ENCODE peak calls at places on chromosome 16, in ten cellular contexts. One of them, this sample, is unnamed.

GRCh38 chr16:68370921-68371651 is 60.3 kb downstream of the PRMT7 start:
- DNase-seq in psoas muscle: no peak
- DNase-seq in PC-3: no peak
- DNase-seq in right cardiac atrium: peak
- DNase-seq in HTR-8/SVneo: no peak
- DNase-seq in NCI-H226: no peak
- DNase-seq in activated naive CD4-positive, alpha-beta T cell: peak
- DNase-seq in spleen: peak
- DNase-seq in NCI-H510A treated with DMSO at 0.1 percent for 48 hours: peak
- DNase-seq in stimulated activated CD4-positive, alpha-beta T cell treated with anti-CD3 and anti-CD28 coated beads, TNF-alpha, amount 100 ng/mL, for 1 hour: no peak
- DNase-seq in this sample: no peak

GRCh38 chr16:14088155-14088753 is 17.1 kb downstream of the MRTFB start:
- DNase-seq in psoas muscle: no peak
- DNase-seq in PC-3: no peak
- DNase-seq in right cardiac atrium: peak
- DNase-seq in HTR-8/SVneo: no peak
- DNase-seq in NCI-H226: no peak
- DNase-seq in activated naive CD4-positive, alpha-beta T cell: no peak
- DNase-seq in spleen: no peak
- DNase-seq in NCI-H510A treated with DMSO at 0.1 percent for 48 hours: no peak
- DNase-seq in stimulated activated CD4-positive, alpha-beta T cell treated with anti-CD3 and anti-CD28 coated beads, TNF-alpha, amount 100 ng/mL, for 1 hour: no peak
- DNase-seq in this sample: no peak

GRCh38 chr16:8921626-8921984 is 39.5 kb downstream of the LITAFD start:
- DNase-seq in psoas muscle: no peak
- DNase-seq in PC-3: no peak
- DNase-seq in right cardiac atrium: no peak
- DNase-seq in HTR-8/SVneo: no peak
- DNase-seq in NCI-H226: no peak
- DNase-seq in activated naive CD4-positive, alpha-beta T cell: no peak
- DNase-seq in spleen: no peak
- DNase-seq in NCI-H510A treated with DMSO at 0.1 percent for 48 hours: no peak
- DNase-seq in stimulated activated CD4-positive, alpha-beta T cell treated with anti-CD3 and anti-CD28 coated beads, TNF-alpha, amount 100 ng/mL, for 1 hour: no peak
- DNase-seq in this sample: no peak

GRCh38 chr16:80317132-80318098 is 223.4 kb upstream of the DYNLRB2 start:
- DNase-seq in psoas muscle: no peak
- DNase-seq in PC-3: peak
- DNase-seq in right cardiac atrium: no peak
- DNase-seq in HTR-8/SVneo: no peak
- DNase-seq in NCI-H226: no peak
- DNase-seq in activated naive CD4-positive, alpha-beta T cell: no peak
- DNase-seq in spleen: no peak
- DNase-seq in NCI-H510A treated with DMSO at 0.1 percent for 48 hours: no peak
- DNase-seq in stimulated activated CD4-positive, alpha-beta T cell treated with anti-CD3 and anti-CD28 coated beads, TNF-alpha, amount 100 ng/mL, for 1 hour: no peak
- DNase-seq in this sample: peak

GRCh38 chr16:16908058-16908457 is 529.1 kb downstream of the NPIPA7 start:
- DNase-seq in psoas muscle: no peak
- DNase-seq in PC-3: no peak
- DNase-seq in right cardiac atrium: no peak
- DNase-seq in HTR-8/SVneo: no peak
- DNase-seq in NCI-H226: no peak
- DNase-seq in activated naive CD4-positive, alpha-beta T cell: no peak
- DNase-seq in spleen: no peak
- DNase-seq in NCI-H510A treated with DMSO at 0.1 percent for 48 hours: no peak
- DNase-seq in stimulated activated CD4-positive, alpha-beta T cell treated with anti-CD3 and anti-CD28 coated beads, TNF-alpha, amount 100 ng/mL, for 1 hour: no peak
- DNase-seq in this sample: no peak

GRCh38 chr16:27398894-27399853 is 2.8 kb upstream of the IL21R start:
- DNase-seq in psoas muscle: no peak
- DNase-seq in PC-3: no peak
- DNase-seq in right cardiac atrium: peak
- DNase-seq in HTR-8/SVneo: no peak
- DNase-seq in NCI-H226: no peak
- DNase-seq in activated naive CD4-positive, alpha-beta T cell: no peak
- DNase-seq in spleen: peak
- DNase-seq in NCI-H510A treated with DMSO at 0.1 percent for 48 hours: no peak
- DNase-seq in stimulated activated CD4-positive, alpha-beta T cell treated with anti-CD3 and anti-CD28 coated beads, TNF-alpha, amount 100 ng/mL, for 1 hour: no peak
- DNase-seq in this sample: no peak

GRCh38 chr16:28157768-28158535 is 53.8 kb downstream of the XPO6 start:
- DNase-seq in psoas muscle: no peak
- DNase-seq in PC-3: no peak
- DNase-seq in right cardiac atrium: no peak
- DNase-seq in HTR-8/SVneo: no peak
- DNase-seq in NCI-H226: no peak
- DNase-seq in activated naive CD4-positive, alpha-beta T cell: no peak
- DNase-seq in spleen: no peak
- DNase-seq in NCI-H510A treated with DMSO at 0.1 percent for 48 hours: no peak
- DNase-seq in stimulated activated CD4-positive, alpha-beta T cell treated with anti-CD3 and anti-CD28 coated beads, TNF-alpha, amount 100 ng/mL, for 1 hour: no peak
- DNase-seq in this sample: no peak

GRCh38 chr16:8675183-8676159 is 1.1 kb downstream of the ABAT start:
- DNase-seq in psoas muscle: no peak
- DNase-seq in PC-3: no peak
- DNase-seq in right cardiac atrium: no peak
- DNase-seq in HTR-8/SVneo: no peak
- DNase-seq in NCI-H226: peak
- DNase-seq in activated naive CD4-positive, alpha-beta T cell: no peak
- DNase-seq in spleen: peak
- DNase-seq in NCI-H510A treated with DMSO at 0.1 percent for 48 hours: no peak
- DNase-seq in stimulated activated CD4-positive, alpha-beta T cell treated with anti-CD3 and anti-CD28 coated beads, TNF-alpha, amount 100 ng/mL, for 1 hour: peak
- DNase-seq in this sample: no peak

GRCh38 chr16:12801511-12802042 is 2.1 kb downstream of the CPPED1 start:
- DNase-seq in psoas muscle: no peak
- DNase-seq in PC-3: no peak
- DNase-seq in right cardiac atrium: peak
- DNase-seq in HTR-8/SVneo: no peak
- DNase-seq in NCI-H226: peak
- DNase-seq in activated naive CD4-positive, alpha-beta T cell: no peak
- DNase-seq in spleen: no peak
- DNase-seq in NCI-H510A treated with DMSO at 0.1 percent for 48 hours: no peak
- DNase-seq in stimulated activated CD4-positive, alpha-beta T cell treated with anti-CD3 and anti-CD28 coated beads, TNF-alpha, amount 100 ng/mL, for 1 hour: no peak
- DNase-seq in this sample: peak

GRCh38 chr16:1613240-1613639 is 1.1 kb downstream of the CRAMP1 start:
- DNase-seq in psoas muscle: no peak
- DNase-seq in PC-3: peak
- DNase-seq in right cardiac atrium: no peak
- DNase-seq in HTR-8/SVneo: peak
- DNase-seq in NCI-H226: no peak
- DNase-seq in activated naive CD4-positive, alpha-beta T cell: no peak
- DNase-seq in spleen: no peak
- DNase-seq in NCI-H510A treated with DMSO at 0.1 percent for 48 hours: no peak
- DNase-seq in stimulated activated CD4-positive, alpha-beta T cell treated with anti-CD3 and anti-CD28 coated beads, TNF-alpha, amount 100 ng/mL, for 1 hour: no peak
- DNase-seq in this sample: peak

GRCh38 chr16:17470002-17470870 is 524 bp downstream of the XYLT1 start:
- DNase-seq in psoas muscle: peak
- DNase-seq in PC-3: no peak
- DNase-seq in right cardiac atrium: peak
- DNase-seq in HTR-8/SVneo: no peak
- DNase-seq in NCI-H226: no peak
- DNase-seq in activated naive CD4-positive, alpha-beta T cell: no peak
- DNase-seq in spleen: peak
- DNase-seq in NCI-H510A treated with DMSO at 0.1 percent for 48 hours: no peak
- DNase-seq in stimulated activated CD4-positive, alpha-beta T cell treated with anti-CD3 and anti-CD28 coated beads, TNF-alpha, amount 100 ng/mL, for 1 hour: no peak
- DNase-seq in this sample: no peak

GRCh38 chr16:66863707-66864106 is 16.6 kb upstream of the PDP2 start:
- DNase-seq in psoas muscle: no peak
- DNase-seq in PC-3: no peak
- DNase-seq in right cardiac atrium: no peak
- DNase-seq in HTR-8/SVneo: no peak
- DNase-seq in NCI-H226: no peak
- DNase-seq in activated naive CD4-positive, alpha-beta T cell: no peak
- DNase-seq in spleen: no peak
- DNase-seq in NCI-H510A treated with DMSO at 0.1 percent for 48 hours: no peak
- DNase-seq in stimulated activated CD4-positive, alpha-beta T cell treated with anti-CD3 and anti-CD28 coated beads, TNF-alpha, amount 100 ng/mL, for 1 hour: no peak
- DNase-seq in this sample: no peak

GRCh38 chr16:65713409-65713808 is 591.5 kb upstream of the CDH11 start:
- DNase-seq in psoas muscle: no peak
- DNase-seq in PC-3: no peak
- DNase-seq in right cardiac atrium: no peak
- DNase-seq in HTR-8/SVneo: no peak
- DNase-seq in NCI-H226: no peak
- DNase-seq in activated naive CD4-positive, alpha-beta T cell: no peak
- DNase-seq in spleen: no peak
- DNase-seq in NCI-H510A treated with DMSO at 0.1 percent for 48 hours: no peak
- DNase-seq in stimulated activated CD4-positive, alpha-beta T cell treated with anti-CD3 and anti-CD28 coated beads, TNF-alpha, amount 100 ng/mL, for 1 hour: no peak
- DNase-seq in this sample: no peak

This sample was measured in H54.